ENCODE peak calls at places on chromosome 12, in four cellular contexts. Q is GM23248, R is HCT116, Z is SK-N-SH. L is an unnamed sample. For H3K9me3, the result is how much of the 10 kb centered on the place peaks cover.

GRCh38 chr12:29026419-29026818 is 122.7 kb upstream of the FAR2 start:
- DNase-seq in Z (no peak), R (no peak), Q (no peak), L (no peak)

GRCh38 chr12:42525444-42525843 is 64.1 kb downstream of the PRICKLE1 start:
- DNase-seq in R (no peak), Q (no peak), Z (no peak), L (no peak)

GRCh38 chr12:32801269-32802019 is 45.7 kb upstream of the YARS2 start:
- DNase-seq in Z (peak), R (no peak), Q (no peak), L (no peak)

GRCh38 chr12:106583578-106584103 is 837 bp downstream of the RFX4 start:
- DNase-seq in Q (peak), R (no peak), Z (peak), L (peak)

GRCh38 chr12:15757553-15758255 is 31.5 kb downstream of the EPS8 start:
- DNase-seq in R (peak), Q (peak), Z (no peak), L (no peak)

GRCh38 chr12:129486931-129487330 is 416.9 kb downstream of the TMEM132D start:
- DNase-seq in R (no peak), Z (no peak), Q (no peak), L (no peak)

GRCh38 chr12:19726122-19726521 is 286.8 kb downstream of the AEBP2 start:
- DNase-seq in R (no peak), Z (no peak), Q (no peak), L (no peak)

GRCh38 chr12:119788783-119789182 is 88.3 kb downstream of the CIT start:
- DNase-seq in Q (peak), R (no peak), Z (no peak), L (no peak)

GRCh38 chr12:100755186-100755585 is 39.4 kb upstream of the ANO4 start:
- DNase-seq in R (no peak), Q (peak), Z (no peak), L (no peak)

GRCh38 chr12:47033797-47034555 is 45.4 kb upstream of the PCED1B start:
- DNase-seq in R (no peak), Z (no peak), Q (no peak), L (no peak)

GRCh38 chr12:119751961-119752360 is 84.0 kb downstream of the PRKAB1 start:
- DNase-seq in R (no peak), Z (no peak), Q (no peak), L (no peak)

GRCh38 chr12:25796523-25797000 is 161.9 kb upstream of the RASSF8 start:
- DNase-seq in Z (no peak), R (no peak), Q (no peak), L (no peak)

GRCh38 chr12:112381421-112381897 is 772 bp downstream of the HECTD4 start:
- DNase-seq in R (no peak), Z (no peak), Q (peak), L (peak)

GRCh38 chr12:119259483-119259882 is 75.0 kb upstream of the CCDC60 start:
- DNase-seq in R (no peak), Q (no peak), Z (no peak), L (no peak)

GRCh38 chr12:77995436-77996167 is 164.9 kb downstream of the NAV3 start:
- DNase-seq in R (peak), Q (peak), Z (no peak), L (no peak)

GRCh38 chr12:28294300-28294699 is 104.0 kb downstream of the CCDC91 start:
- DNase-seq in Q (no peak), R (no peak), Z (no peak), L (no peak)

GRCh38 chr12:101490286-101490920 is 15.3 kb downstream of the SPIC start:
- DNase-seq in R (peak), Z (no peak), Q (peak), L (peak)

GRCh38 chr12:50057000-50057841 is at the start of gene ASIC1:
- DNase-seq in Z (peak), R (peak), Q (peak), L (peak)

GRCh38 chr12:98741229-98741614 is 96.1 kb downstream of the APAF1 start:
- DNase-seq in Z (no peak), Q (peak), R (no peak), L (no peak)

GRCh38 chr12:84585996-84586395 is 326.6 kb downstream of the SLC6A15 start:
- DNase-seq in Q (peak), R (no peak), Z (no peak), L (no peak)

GRCh38 chr12:98513379-98514318 is 1.7 kb upstream of the TMPO start:
- DNase-seq in Q (no peak), R (no peak), Z (no peak), L (no peak)

GRCh38 chr12:124032265-124032886 is 59.4 kb downstream of the ZNF664 start:
- DNase-seq in R (peak), Q (peak), Z (peak), L (peak)

GRCh38 chr12:8590842-8591545 is 21.7 kb downstream of the AICDA start:
- DNase-seq in R (no peak), Z (no peak), Q (no peak), L (no peak)

GRCh38 chr12:52524898-52525591 is 4.9 kb upstream of the KRT5 start:
- DNase-seq in Z (no peak), R (no peak), Q (no peak), L (no peak)

GRCh38 chr12:94185801-94186200 is 37.4 kb downstream of the PLXNC1 start:
- DNase-seq in Q (no peak), Z (no peak), R (no peak), L (no peak)

GRCh38 chr12:56326533-56326932 is 7.3 kb downstream of the PAN2 start:
- DNase-seq in R (no peak), Q (no peak), Z (no peak), L (no peak)

GRCh38 chr12:47394070-47394469 is 311.8 kb downstream of the RPAP3 start:
- DNase-seq in Z (no peak), Q (no peak), R (no peak), L (no peak)

GRCh38 chr12:109951751-109952150 is 44.4 kb downstream of the GIT2 start:
- DNase-seq in Q (peak), Z (no peak), R (peak), L (no peak)

GRCh38 chr12:122203301-122203967 is at the start of gene B3GNT4:
- DNase-seq in R (peak), Q (peak), Z (peak), L (peak)

GRCh38 chr12:22306311-22306710 is 28.2 kb downstream of the ST8SIA1 start:
- DNase-seq in Q (peak), R (no peak), Z (no peak), L (no peak)

GRCh38 chr12:26939192-26939832 is 1.0 kb downstream of the FGFR1OP2 start:
- DNase-seq in Z (no peak), R (no peak), Q (peak), L (no peak)

GRCh38 chr12:26941251-26941650 is 3.0 kb downstream of the FGFR1OP2 start:
- DNase-seq in Z (no peak), Q (peak), R (no peak), L (no peak)

GRCh38 chr12:26938660-26939185 is 453 bp downstream of the FGFR1OP2 start:
- DNase-seq in Z (no peak), R (peak), Q (peak), L (no peak)

GRCh38 chr12:26939953-26940352 is 1.7 kb downstream of the FGFR1OP2 start:
- DNase-seq in Z (no peak), R (no peak), Q (peak), L (no peak)

DNA sequence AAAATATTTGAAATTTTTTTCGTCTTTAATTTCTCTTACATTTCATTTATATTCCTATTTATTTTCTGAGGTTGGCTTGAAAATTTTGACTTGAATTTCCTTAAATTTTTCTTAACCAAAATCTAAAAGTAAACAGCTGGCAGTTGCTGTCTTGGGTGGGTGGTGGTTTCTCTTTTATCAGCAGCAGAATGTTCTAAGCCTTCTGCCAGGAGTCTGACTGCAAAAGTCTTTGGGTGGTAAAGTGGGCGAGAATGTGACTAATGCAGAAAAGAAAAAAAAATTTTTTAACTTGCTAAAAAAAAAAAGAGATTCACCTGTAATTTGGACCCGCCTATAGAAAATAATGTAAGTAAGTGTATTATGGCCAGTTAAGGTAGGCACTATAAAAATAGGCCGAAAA is 2.5 kb downstream of the FGFR1OP2 start:
- DNase-seq in Q (peak), Z (no peak), R (no peak), L (no peak)
- TF ChIP-seq EZH2phosphoT487 in Q (no peak), Z (no peak), R (no peak), L (no peak)

GRCh38 chr12:51246254-51246853 is 7.7 kb downstream of the DAZAP2 start:
- DNase-seq in R (no peak), Q (peak), Z (peak), L (no peak)
- H3K9ac ChIP-seq in R (no peak), Q (peak), Z (no peak), L (no peak)

GRCh38 chr12:131266591-131267467 is 313.1 kb downstream of the ADGRD1 start:
- DNase-seq in Q (no peak), Z (no peak), R (no peak), L (no peak)

GRCh38 chr12:131264625-131265024 is 310.9 kb downstream of the ADGRD1 start:
- DNase-seq in Q (no peak), Z (no peak), R (no peak), L (no peak)

GRCh38 chr12:131269551-131269950 is 315.8 kb downstream of the ADGRD1 start:
- DNase-seq in Q (no peak), R (no peak), Z (no peak), L (no peak)

GRCh38 chr12:131263626-131264025 is 309.9 kb downstream of the ADGRD1 start:
- DNase-seq in R (no peak), Z (no peak), Q (no peak), L (no peak)

DNA sequence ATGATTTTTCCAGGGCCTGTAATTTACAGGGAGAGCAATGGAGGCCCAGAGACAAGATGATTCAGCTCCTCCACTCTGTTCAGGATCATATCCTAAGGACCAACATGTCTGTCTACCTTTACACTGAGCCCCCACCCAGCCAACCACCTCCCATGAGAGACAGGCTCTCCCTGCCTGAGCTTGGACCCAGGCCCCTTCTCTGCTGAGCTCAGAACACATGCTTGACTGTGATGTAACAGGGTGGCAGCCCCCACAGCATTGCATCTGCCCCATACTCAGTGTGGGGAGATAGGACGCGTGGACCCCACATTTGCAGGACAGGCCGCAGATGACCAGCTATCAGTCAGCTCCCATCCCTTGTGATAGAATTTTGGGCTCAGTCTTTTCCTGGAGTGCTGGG is 313.9 kb downstream of the ADGRD1 start:
- DNase-seq in Q (no peak), R (no peak), Z (no peak), L (no peak)
- H3K9me3 ChIP-seq in Q (under half), R (under half), Z (under half), L (under half)

GRCh38 chr12:59179231-59179630 is 258.9 kb upstream of the LRIG3 start:
- DNase-seq in Z (no peak), R (no peak), Q (no peak), L (no peak)

GRCh38 chr12:59185291-59185690 is 265.0 kb upstream of the LRIG3 start:
- DNase-seq in R (no peak), Z (no peak), Q (no peak), L (no peak)

GRCh38 chr12:59182660-59183455 is 262.6 kb upstream of the LRIG3 start:
- DNase-seq in Q (peak), Z (no peak), R (no peak), L (no peak)

GRCh38 chr12:59181378-59181777 is 261.1 kb upstream of the LRIG3 start:
- DNase-seq in R (no peak), Z (no peak), Q (no peak), L (no peak)

DNA sequence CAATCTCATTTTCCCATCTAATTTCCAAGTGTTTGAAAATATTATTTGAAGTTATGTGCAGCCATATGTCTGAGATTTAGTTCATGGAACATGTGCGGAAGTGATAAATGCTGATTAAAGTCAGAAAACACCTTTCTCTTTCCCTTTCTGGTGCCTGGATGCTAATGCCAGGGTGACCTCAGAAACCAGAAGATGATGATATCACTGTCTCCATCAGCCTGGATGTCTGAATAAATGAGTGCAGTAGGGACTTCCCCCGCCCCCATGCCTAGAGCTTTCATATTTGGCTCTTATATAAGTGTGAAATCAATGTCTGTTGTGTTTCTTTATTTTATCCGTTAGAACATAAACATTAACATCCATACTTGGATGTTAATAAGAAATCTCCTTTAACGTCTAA is 261.9 kb upstream of the LRIG3 start:
- DNase-seq in Z (no peak), Q (peak), R (no peak), L (no peak)
- TF ChIP-seq EZH2phosphoT487 in Z (no peak), Q (no peak), R (no peak), L (no peak)

DNA sequence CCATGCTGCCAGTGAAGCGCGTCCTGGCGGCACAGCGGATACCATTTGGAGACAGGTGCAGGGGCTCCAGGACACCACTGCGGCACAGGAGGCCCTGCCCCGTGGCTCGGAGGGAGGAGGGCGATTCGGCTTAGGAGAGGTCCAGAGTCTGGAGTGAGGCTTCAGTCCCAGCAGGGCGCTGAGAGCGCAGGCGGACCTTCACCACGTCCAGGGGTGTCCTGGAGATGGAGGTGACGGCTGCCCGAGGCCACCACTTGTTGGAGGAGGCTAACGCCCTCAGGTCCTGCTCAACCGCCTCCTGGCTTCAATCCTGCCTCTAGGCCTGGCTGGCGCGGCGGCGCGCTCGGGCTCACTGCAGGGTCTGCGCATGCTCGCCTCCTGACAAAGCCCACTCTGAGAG is 45.7 kb downstream of the EIF2S3B start:
- DNase-seq in R (no peak), Z (peak), Q (no peak), L (no peak)
- H3K9ac ChIP-seq in R (no peak), Z (no peak), Q (no peak), L (no peak)

GRCh38 chr12:527729-528128 is 68.0 kb downstream of the B4GALNT3 start:
- DNase-seq in Z (no peak), Q (no peak), R (no peak), L (no peak)

GRCh38 chr12:532908-533565 is 73.3 kb downstream of the B4GALNT3 start:
- DNase-seq in R (no peak), Z (no peak), Q (peak), L (no peak)

GRCh38 chr12:531951-532585 is 72.3 kb downstream of the B4GALNT3 start:
- DNase-seq in Z (no peak), Q (peak), R (no peak), L (no peak)

GRCh38 chr12:530871-531270 is 71.1 kb downstream of the B4GALNT3 start:
- DNase-seq in Q (no peak), Z (no peak), R (no peak), L (no peak)

GRCh38 chr12:530308-530707 is 70.6 kb downstream of the B4GALNT3 start:
- DNase-seq in Z (no peak), R (no peak), Q (peak), L (no peak)
- H3K9me3 ChIP-seq in Z (under half), R (under half), Q (under half), L (under half)

GRCh38 chr12:2654741-2655140 is 140.0 kb upstream of the FKBP4 start:
- DNase-seq in Q (no peak), R (no peak), Z (no peak), L (no peak)

GRCh38 chr12:2652401-2653081 is 142.2 kb upstream of the FKBP4 start:
- DNase-seq in R (no peak), Z (peak), Q (no peak), L (peak)

GRCh38 chr12:2652011-2652400 is 142.8 kb upstream of the FKBP4 start:
- DNase-seq in Z (no peak), Q (no peak), R (no peak), L (no peak)

GRCh38 chr12:2654311-2654710 is 140.5 kb upstream of the FKBP4 start:
- DNase-seq in Q (no peak), R (no peak), Z (no peak), L (no peak)

DNA sequence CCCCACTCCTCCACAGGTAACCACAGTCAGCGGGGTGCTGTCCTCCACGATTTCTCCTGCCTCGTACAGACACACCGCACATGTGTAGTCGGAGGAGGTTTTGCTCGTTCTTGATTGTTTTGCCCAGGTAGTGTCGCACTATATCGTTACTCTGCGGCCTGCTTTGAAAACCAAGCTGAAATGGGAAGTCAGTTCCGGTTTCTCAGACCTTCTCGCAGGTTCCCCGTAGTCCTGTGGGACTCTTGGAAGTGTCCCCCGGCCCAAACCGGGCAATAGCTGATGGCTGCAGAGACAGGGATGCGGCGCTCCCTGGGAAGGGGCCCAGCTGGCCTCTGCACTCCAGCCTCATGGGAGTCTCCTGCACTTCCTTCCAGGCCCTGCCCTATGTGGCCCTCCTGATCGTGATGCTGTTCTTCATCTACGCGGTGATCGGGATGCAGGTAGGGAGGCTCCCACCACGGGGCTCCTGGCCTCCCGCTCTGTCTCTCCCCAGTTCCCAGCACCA is 141.3 kb upstream of the FKBP4 start:
- DNase-seq in Z (no peak), Q (no peak), R (no peak), L (no peak)
- TF ChIP-seq EZH2phosphoT487 in Z (no peak), Q (no peak), R (no peak), L (no peak)

GRCh38 chr12:1992732-1993131 is 11.5 kb downstream of the DCP1B start:
- DNase-seq in R (no peak), Q (no peak), Z (no peak), L (no peak)

GRCh38 chr12:1995205-1995896 is 8.9 kb downstream of the DCP1B start:
- DNase-seq in Q (peak), Z (no peak), R (no peak), L (no peak)

GRCh38 chr12:1994429-1995143 is 9.7 kb downstream of the DCP1B start:
- DNase-seq in Z (no peak), R (no peak), Q (no peak), L (no peak)

GRCh38 chr12:1993341-1993740 is 10.9 kb downstream of the DCP1B start:
- DNase-seq in Z (no peak), R (peak), Q (peak), L (no peak)

GRCh38 chr12:1993871-1994371 is 10.3 kb downstream of the DCP1B start:
- DNase-seq in Z (no peak), R (no peak), Q (peak), L (no peak)
- H3K9ac ChIP-seq in Z (no peak), R (no peak), Q (peak), L (no peak)

GRCh38 chr12:132955094-132955932 is 793 bp downstream of the ZNF605 start:
- DNase-seq in Q (peak), Z (no peak), R (no peak), L (peak)
- H3K9me3 ChIP-seq in Q (under half), Z (under half), R (under half), L (under half)

DNA sequence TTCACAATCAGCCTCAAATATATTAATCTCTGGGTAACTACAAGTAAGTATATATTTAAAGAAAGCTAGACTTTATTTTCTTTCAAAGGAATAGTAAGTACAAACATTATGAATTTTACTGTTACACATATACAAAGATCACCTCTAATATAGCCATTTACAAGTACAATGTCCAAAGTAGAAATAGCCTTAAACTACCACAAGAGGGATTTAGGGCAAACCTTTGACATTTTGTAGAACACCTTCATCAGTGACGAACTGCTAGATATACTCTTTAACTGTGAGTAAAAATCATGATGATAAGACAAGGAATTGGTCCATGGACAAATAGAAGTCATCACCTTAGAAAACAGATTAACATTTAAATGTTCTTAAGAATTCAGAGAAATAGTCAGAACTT is 69.8 kb downstream of the CNTN1 start:
- DNase-seq in R (no peak), Z (no peak), Q (no peak), L (no peak)
- TF ChIP-seq EZH2phosphoT487 in R (no peak), Z (no peak), Q (no peak), L (no peak)